ENCODE peak calls at places on chromosomes 11 and 22, in four cellular contexts. H is tibial nerve, C is fibroblast of the aortic adventitia, Q is WERI-Rb-1. F is an unnamed sample.

GRCh38 chr22:19784396-19785175 is 24.0 kb downstream of the TBX1 start:
- DNase-seq in C (no peak), Q (no peak), H (no peak), F (no peak)

GRCh38 chr22:26848244-26848920 is 191.0 kb downstream of the MIAT start:
- DNase-seq in H (no peak), Q (no peak), C (peak; percentile 71), F (no peak)

GRCh38 chr22:25970348-25970995 is 198.8 kb upstream of the SEZ6L start:
- DNase-seq in Q (no peak), H (no peak), C (no peak), F (no peak)

GRCh38 chr11:125300791-125301218 is 136.3 kb downstream of the PKNOX2 start:
- DNase-seq in Q (no peak), C (peak; percentile 96), H (no peak), F (no peak)

GRCh38 chr11:111944139-111944538 is 7.0 kb downstream of the DIXDC1 start:
- DNase-seq in C (peak; percentile 82), Q (no peak), H (no peak), F (no peak)

GRCh38 chr11:86491048-86491447 is 116.4 kb downstream of the CCDC81 start:
- DNase-seq in H (no peak), Q (no peak), C (no peak), F (no peak)

GRCh38 chr11:7513210-7514098 is at the start of gene PPFIBP2:
- DNase-seq in H (peak; percentile 66), Q (peak; percentile 61), C (peak; percentile 69), F (peak; percentile 82)

GRCh38 chr11:12827929-12828812 is 153.9 kb downstream of the TEAD1 start:
- DNase-seq in H (peak; percentile 33), Q (no peak), C (peak; percentile 85), F (no peak)

GRCh38 chr22:39490135-39490798 is 11.8 kb upstream of the MIEF1 start:
- DNase-seq in H (no peak), C (peak; percentile 83), Q (peak; percentile 78), F (peak; percentile 92)

GRCh38 chr11:11263238-11264030 is 89.6 kb downstream of the CSNK2A3 start:
- DNase-seq in C (no peak), Q (no peak), H (no peak), F (no peak)

GRCh38 chr11:28849053-28849452 is 740.9 kb downstream of the METTL15 start:
- DNase-seq in Q (no peak), H (no peak), C (no peak), F (no peak)

GRCh38 chr11:1336836-1337646 is 27.6 kb upstream of the TOLLIP start:
- DNase-seq in H (no peak), C (no peak), Q (no peak), F (peak; percentile 35)

GRCh38 chr11:36019722-36020121 is 75.9 kb downstream of the LDLRAD3 start:
- DNase-seq in C (no peak), Q (no peak), H (no peak), F (no peak)
- TF ChIP-seq CTCF in C (no peak), Q (no peak), H (no peak), F (no peak)

GRCh38 chr11:90309693-90310092 is 86.8 kb upstream of the CHORDC1 start:
- DNase-seq in Q (no peak), C (no peak), H (no peak), F (no peak)

GRCh38 chr11:90310210-90310609 is 87.4 kb upstream of the CHORDC1 start:
- DNase-seq in C (no peak), H (no peak), Q (no peak), F (no peak)
- TF ChIP-seq CTCF in C (no peak), H (no peak), Q (no peak), F (no peak)

GRCh38 chr11:119983240-119983732 is 154.6 kb downstream of the TRIM29 start:
- DNase-seq in H (no peak), Q (no peak), C (no peak), F (no peak)
- TF ChIP-seq CTCF in H (no peak), Q (peak; percentile 53), C (no peak), F (no peak)

GRCh38 chr11:2401436-2401984 is 960 bp downstream of the TSSC4 start:
- DNase-seq in Q (no peak), H (no peak), C (no peak), F (no peak)
- TF ChIP-seq CTCF in Q (peak; percentile 41), H (no peak), C (no peak), F (no peak)

DNA sequence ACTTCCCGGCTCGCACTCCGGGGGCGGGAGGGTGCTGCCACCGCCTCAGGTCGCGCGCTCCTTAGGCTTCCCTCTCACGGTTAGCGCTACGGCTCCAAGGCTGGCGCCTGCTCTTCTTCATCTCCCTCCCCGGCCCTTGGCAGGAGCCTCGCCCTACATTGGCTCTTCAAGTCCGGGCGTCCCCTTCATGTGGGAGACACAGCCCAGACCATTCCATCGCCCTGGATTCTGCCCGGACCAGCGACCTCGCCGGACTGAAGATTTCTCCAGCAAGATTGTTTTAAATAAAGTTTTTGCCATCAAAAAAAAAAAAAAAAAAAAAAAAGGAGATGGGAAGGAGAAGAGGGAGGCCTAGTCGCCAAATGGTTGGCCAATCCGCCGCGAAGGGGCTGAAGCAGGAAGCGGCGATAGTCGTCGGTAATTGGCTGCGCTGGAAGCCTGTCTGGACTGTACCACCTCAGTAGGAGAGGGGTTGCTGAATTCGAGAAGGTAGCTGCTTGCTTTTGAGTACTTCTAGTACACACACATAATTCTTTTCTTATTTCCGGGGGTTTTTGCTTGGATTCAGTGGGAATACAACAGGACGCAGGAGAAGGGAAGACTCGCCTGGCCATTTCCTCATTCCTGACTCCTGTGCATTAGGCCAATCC is 724 bp upstream of the ZDHHC5 start:
- DNase-seq in Q (peak; percentile 96), C (peak; percentile 100), H (peak; percentile 92), F (peak; percentile 97)
- TF ChIP-seq CTCF in Q (no peak), C (peak; percentile 5), H (no peak), F (no peak)

F was measured in activated CD8-positive, alpha-beta T cell treated with anti-CD3 and anti-CD28 coated beads for 36 hours.